ENCODE peak calls at places on chromosome 12, in nine cellular contexts. M is activated CD4-positive, CD25-positive, alpha-beta regulatory T cell treated with anti-CD3 and anti-CD28 coated beads, Interleukin-2, amount 50 U/mL, for 72 hours; L is NCI-H1417; W is LHCN-M2; P is pons; I is naive B cell; H is CD4-positive, CD25-positive, alpha-beta regulatory T cell; O is ELR; C is foreskin fibroblast. X is an unnamed sample.

GRCh38 chr12:13208533-13209278 is 12.2 kb downstream of the EMP1 start:
- DNase-seq in M (no peak), L (peak; percentile 7), W (peak; percentile 57), P (peak; percentile 56), I (peak; percentile 6), H (no peak), O (peak; percentile 60), C (peak; percentile 52), X (no peak)

GRCh38 chr12:4269279-4269991 is 4.1 kb upstream of the CCND2 start:
- DNase-seq in M (peak; percentile 87), L (peak; percentile 33), W (peak; percentile 61), P (peak; percentile 65), I (peak; percentile 92), H (peak; percentile 89), O (no peak), C (peak; percentile 86), X (peak; percentile 80)

GRCh38 chr12:40106655-40107054 is 774 bp upstream of the SLC2A13 start:
- DNase-seq in M (no peak), L (peak; percentile 83), W (no peak), P (no peak), I (peak; percentile 1), H (no peak), O (no peak), C (no peak), X (no peak)

GRCh38 chr12:12214635-12215131 is 52.2 kb downstream of the LRP6 start:
- DNase-seq in M (no peak), L (no peak), W (no peak), P (no peak), I (no peak), H (no peak), O (peak; percentile 53), C (peak; percentile 57), X (no peak)

GRCh38 chr12:62256408-62257079 is 3.7 kb upstream of the USP15 start:
- DNase-seq in M (no peak), L (no peak), W (no peak), P (no peak), I (no peak), H (no peak), O (no peak), C (no peak), X (no peak)

GRCh38 chr12:69064734-69065413 is 131.9 kb upstream of the CPM start:
- DNase-seq in M (no peak), L (no peak), W (no peak), P (no peak), I (no peak), H (no peak), O (no peak), C (no peak), X (no peak)

GRCh38 chr12:80802652-80803051 is 85.9 kb downstream of the MYF5 start:
- DNase-seq in M (no peak), L (no peak), W (no peak), P (no peak), I (no peak), H (no peak), O (no peak), C (no peak), X (no peak)

GRCh38 chr12:63918788-63919300 is 74.3 kb downstream of the SRGAP1 start:
- DNase-seq in M (no peak), L (no peak), W (peak; percentile 72), P (no peak), I (no peak), H (no peak), O (peak; percentile 98), C (peak; percentile 90), X (no peak)

GRCh38 chr12:62860501-62861156 is 74.3 kb downstream of the PPM1H start:
- DNase-seq in M (no peak), L (no peak), W (peak; percentile 23), P (peak; percentile 64), I (no peak), H (no peak), O (peak; percentile 5), C (peak; percentile 19), X (no peak)

GRCh38 chr12:122057769-122058168 is 20.8 kb upstream of the MLXIP start:
- DNase-seq in M (no peak), L (no peak), W (no peak), P (no peak), I (no peak), H (no peak), O (no peak), C (no peak), X (no peak)

GRCh38 chr12:70185301-70185700 is 57.9 kb upstream of the CNOT2 start:
- DNase-seq in M (no peak), L (no peak), W (no peak), P (no peak), I (no peak), H (no peak), O (no peak), C (no peak), X (no peak)

GRCh38 chr12:64618953-64619590 is 8.8 kb downstream of the RASSF3 start:
- DNase-seq in M (no peak), L (peak; percentile 58), W (peak; percentile 58), P (peak; percentile 78), I (peak; percentile 77), H (no peak), O (peak; percentile 27), C (peak; percentile 87), X (no peak)